ENCODE peak calls at places on chromosome 16, in ten cellular contexts. One of them, this sample, is unnamed. For H3K9me3, the result is how much of the 10 kb centered on the place peaks cover.

GRCh38 chr16:50534556-50534955 is 13.6 kb upstream of the NKD1 start:
- DNase-seq in PC-3: no peak
- DNase-seq in tibial artery: no peak
- DNase-seq in sigmoid colon: no peak
- DNase-seq in thoracic aorta: no peak
- DNase-seq in adrenal gland: no peak
- DNase-seq in heart right ventricle: no peak
- DNase-seq in left lung: no peak
- DNase-seq in A549: no peak
- DNase-seq in MM.1S: no peak
- DNase-seq in this sample: no peak

GRCh38 chr16:88347656-88348376 is 34.9 kb upstream of the ZNF469 start:
- DNase-seq in sigmoid colon: peak
- DNase-seq in adrenal gland: no peak
- DNase-seq in heart right ventricle: no peak
- DNase-seq in thoracic aorta: no peak
- DNase-seq in MM.1S: no peak
- DNase-seq in left lung: peak
- DNase-seq in A549: no peak
- DNase-seq in PC-3: no peak
- DNase-seq in tibial artery: no peak
- DNase-seq in this sample: no peak

GRCh38 chr16:6165330-6165984 is 1067.9 kb upstream of the EEF2KMT start:
- DNase-seq in MM.1S: peak
- DNase-seq in left lung: no peak
- DNase-seq in heart right ventricle: no peak
- DNase-seq in thoracic aorta: no peak
- DNase-seq in adrenal gland: no peak
- DNase-seq in sigmoid colon: no peak
- DNase-seq in A549: peak
- DNase-seq in PC-3: peak
- DNase-seq in tibial artery: no peak
- DNase-seq in this sample: no peak

GRCh38 chr16:4208529-4208835 is 33.4 kb downstream of the SRL start:
- DNase-seq in MM.1S: no peak
- DNase-seq in tibial artery: no peak
- DNase-seq in left lung: no peak
- DNase-seq in thoracic aorta: no peak
- DNase-seq in A549: no peak
- DNase-seq in PC-3: no peak
- DNase-seq in sigmoid colon: no peak
- DNase-seq in adrenal gland: no peak
- DNase-seq in heart right ventricle: no peak
- DNase-seq in this sample: no peak

GRCh38 chr16:83806036-83806435 is 1.7 kb upstream of the HSBP1 start:
- DNase-seq in thoracic aorta: no peak
- DNase-seq in adrenal gland: no peak
- DNase-seq in PC-3: no peak
- DNase-seq in A549: no peak
- DNase-seq in heart right ventricle: no peak
- DNase-seq in sigmoid colon: no peak
- DNase-seq in tibial artery: no peak
- DNase-seq in MM.1S: no peak
- DNase-seq in left lung: no peak
- DNase-seq in this sample: no peak

GRCh38 chr16:73074399-73074798 is 26.5 kb upstream of the ZFHX3 start:
- DNase-seq in left lung: no peak
- DNase-seq in PC-3: no peak
- DNase-seq in thoracic aorta: no peak
- DNase-seq in A549: no peak
- DNase-seq in heart right ventricle: no peak
- DNase-seq in sigmoid colon: no peak
- DNase-seq in adrenal gland: no peak
- DNase-seq in tibial artery: no peak
- DNase-seq in MM.1S: no peak
- DNase-seq in this sample: no peak

GRCh38 chr16:30958164-30959083 is 870 bp downstream of the SETD1A start:
- DNase-seq in MM.1S: peak
- DNase-seq in PC-3: peak
- DNase-seq in thoracic aorta: no peak
- DNase-seq in sigmoid colon: no peak
- DNase-seq in left lung: no peak
- DNase-seq in heart right ventricle: no peak
- DNase-seq in adrenal gland: peak
- DNase-seq in tibial artery: peak
- DNase-seq in A549: peak
- DNase-seq in this sample: no peak

GRCh38 chr16:50253511-50253903 is 12.8 kb upstream of the ADCY7 start:
- DNase-seq in adrenal gland: no peak
- DNase-seq in MM.1S: no peak
- DNase-seq in PC-3: no peak
- DNase-seq in heart right ventricle: no peak
- DNase-seq in A549: no peak
- DNase-seq in tibial artery: peak
- DNase-seq in thoracic aorta: no peak
- DNase-seq in left lung: no peak
- DNase-seq in sigmoid colon: no peak
- DNase-seq in this sample: no peak

GRCh38 chr16:4316732-4317461 is 1.0 kb downstream of the GLIS2 start:
- DNase-seq in left lung: peak
- DNase-seq in thoracic aorta: no peak
- DNase-seq in heart right ventricle: peak
- DNase-seq in A549: peak
- DNase-seq in sigmoid colon: peak
- DNase-seq in adrenal gland: peak
- DNase-seq in PC-3: peak
- DNase-seq in MM.1S: no peak
- DNase-seq in tibial artery: peak
- DNase-seq in this sample: no peak

GRCh38 chr16:88928405-88929375 is 48.3 kb downstream of the CBFA2T3 start:
- DNase-seq in heart right ventricle: no peak
- DNase-seq in sigmoid colon: no peak
- DNase-seq in A549: no peak
- DNase-seq in thoracic aorta: no peak
- DNase-seq in tibial artery: no peak
- DNase-seq in PC-3: no peak
- DNase-seq in MM.1S: no peak
- DNase-seq in adrenal gland: no peak
- DNase-seq in left lung: no peak
- DNase-seq in this sample: no peak

DNA sequence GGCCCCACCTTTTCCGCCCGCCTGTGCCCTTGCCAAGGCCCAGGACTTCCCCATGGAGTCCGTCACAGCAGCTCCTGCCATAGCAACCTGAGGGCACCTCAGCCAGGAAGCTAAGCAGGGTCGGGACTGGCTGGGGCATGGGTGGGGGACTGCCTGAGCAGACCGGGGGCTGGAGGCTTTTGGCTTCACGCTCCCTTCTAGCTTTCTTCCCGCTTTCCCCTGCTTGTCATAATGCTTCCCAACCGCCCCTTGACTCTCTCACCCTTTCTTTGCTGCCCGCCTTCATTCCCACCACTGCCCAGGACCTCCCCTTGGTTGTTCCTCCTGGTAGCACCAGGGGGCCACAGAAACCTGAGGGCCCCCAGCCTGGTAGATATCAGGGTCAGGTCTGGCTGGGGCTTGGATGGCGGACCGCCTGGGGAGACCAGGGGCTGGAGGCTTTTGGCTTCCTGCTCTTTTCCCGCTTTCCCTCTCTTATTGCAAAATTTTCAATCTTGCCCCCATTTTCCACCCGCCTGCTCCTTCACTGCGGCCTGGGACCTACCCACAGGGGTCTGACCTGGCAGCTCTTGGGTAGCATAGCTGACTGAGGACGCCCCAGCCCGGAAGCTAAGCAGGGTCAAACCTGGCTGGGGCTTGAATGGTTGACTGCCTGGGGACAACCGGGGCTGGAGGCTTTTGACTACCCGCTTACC is 2287.7 kb downstream of the TP53TG3F start:
- DNase-seq in PC-3: no peak
- DNase-seq in tibial artery: no peak
- DNase-seq in thoracic aorta: no peak
- DNase-seq in A549: no peak
- DNase-seq in sigmoid colon: no peak
- DNase-seq in MM.1S: no peak
- DNase-seq in heart right ventricle: no peak
- DNase-seq in adrenal gland: no peak
- DNase-seq in left lung: peak
- DNase-seq in this sample: no peak
- H3K9me3 ChIP-seq in PC-3: under half
- H3K9me3 ChIP-seq in tibial artery: under half
- H3K9me3 ChIP-seq in thoracic aorta: under half
- H3K9me3 ChIP-seq in A549: under half
- H3K9me3 ChIP-seq in sigmoid colon: under half
- H3K9me3 ChIP-seq in MM.1S: under half
- H3K9me3 ChIP-seq in heart right ventricle: under half
- H3K9me3 ChIP-seq in adrenal gland: under half
- H3K9me3 ChIP-seq in left lung: under half
- H3K9me3 ChIP-seq in this sample: under half

DNA sequence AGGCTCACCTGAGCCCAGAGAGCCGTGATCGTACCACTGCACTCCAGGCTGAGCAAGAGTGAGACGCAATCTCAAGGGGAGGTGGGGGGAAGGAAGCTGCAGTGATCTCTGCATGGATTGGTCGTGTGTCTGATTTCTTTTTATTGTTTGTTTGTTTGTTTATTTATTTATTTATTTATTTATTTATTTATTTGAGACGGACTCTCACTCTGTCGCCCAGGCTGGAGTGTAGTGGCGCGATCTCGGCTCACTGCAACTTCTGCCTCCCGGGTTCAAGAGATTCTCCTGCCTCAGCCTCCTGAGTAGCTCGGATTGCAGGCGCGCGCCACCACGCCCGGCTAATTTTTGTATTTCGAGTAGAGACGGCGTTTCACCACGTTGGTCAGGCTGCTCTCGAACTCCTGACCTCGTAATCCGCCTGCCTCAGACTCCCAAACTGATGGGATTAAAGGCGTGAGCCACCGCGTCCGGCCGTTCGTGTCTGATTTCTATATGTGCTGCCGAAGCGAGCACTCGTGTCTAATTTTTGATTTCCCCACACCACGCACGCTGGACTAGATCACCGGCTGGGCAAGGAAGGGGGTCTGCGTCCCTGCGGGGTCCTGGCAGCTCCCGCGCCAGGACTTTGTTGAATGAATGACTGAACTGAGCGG is 448 bp upstream of the TNFRSF12A start:
- DNase-seq in thoracic aorta: no peak
- DNase-seq in left lung: no peak
- DNase-seq in heart right ventricle: no peak
- DNase-seq in adrenal gland: no peak
- DNase-seq in MM.1S: no peak
- DNase-seq in tibial artery: no peak
- DNase-seq in PC-3: no peak
- DNase-seq in sigmoid colon: no peak
- DNase-seq in A549: no peak
- DNase-seq in this sample: no peak
- H3K9me3 ChIP-seq in thoracic aorta: under half
- H3K9me3 ChIP-seq in left lung: under half
- H3K9me3 ChIP-seq in heart right ventricle: under half
- H3K9me3 ChIP-seq in adrenal gland: under half
- H3K9me3 ChIP-seq in MM.1S: under half
- H3K9me3 ChIP-seq in tibial artery: under half
- H3K9me3 ChIP-seq in PC-3: under half
- H3K9me3 ChIP-seq in sigmoid colon: under half
- H3K9me3 ChIP-seq in A549: under half
- H3K9me3 ChIP-seq in this sample: under half

GRCh38 chr16:68575082-68575481 is 36.0 kb downstream of the ZFP90 start:
- DNase-seq in tibial artery: no peak
- DNase-seq in PC-3: no peak
- DNase-seq in adrenal gland: no peak
- DNase-seq in left lung: no peak
- DNase-seq in heart right ventricle: no peak
- DNase-seq in thoracic aorta: no peak
- DNase-seq in MM.1S: no peak
- DNase-seq in A549: no peak
- DNase-seq in sigmoid colon: no peak
- DNase-seq in this sample: no peak
- H3K9me3 ChIP-seq in tibial artery: half or more
- H3K9me3 ChIP-seq in PC-3: under half
- H3K9me3 ChIP-seq in adrenal gland: half or more
- H3K9me3 ChIP-seq in left lung: under half
- H3K9me3 ChIP-seq in heart right ventricle: half or more
- H3K9me3 ChIP-seq in thoracic aorta: half or more
- H3K9me3 ChIP-seq in MM.1S: under half
- H3K9me3 ChIP-seq in A549: half or more
- H3K9me3 ChIP-seq in sigmoid colon: half or more
- H3K9me3 ChIP-seq in this sample: under half

DNA sequence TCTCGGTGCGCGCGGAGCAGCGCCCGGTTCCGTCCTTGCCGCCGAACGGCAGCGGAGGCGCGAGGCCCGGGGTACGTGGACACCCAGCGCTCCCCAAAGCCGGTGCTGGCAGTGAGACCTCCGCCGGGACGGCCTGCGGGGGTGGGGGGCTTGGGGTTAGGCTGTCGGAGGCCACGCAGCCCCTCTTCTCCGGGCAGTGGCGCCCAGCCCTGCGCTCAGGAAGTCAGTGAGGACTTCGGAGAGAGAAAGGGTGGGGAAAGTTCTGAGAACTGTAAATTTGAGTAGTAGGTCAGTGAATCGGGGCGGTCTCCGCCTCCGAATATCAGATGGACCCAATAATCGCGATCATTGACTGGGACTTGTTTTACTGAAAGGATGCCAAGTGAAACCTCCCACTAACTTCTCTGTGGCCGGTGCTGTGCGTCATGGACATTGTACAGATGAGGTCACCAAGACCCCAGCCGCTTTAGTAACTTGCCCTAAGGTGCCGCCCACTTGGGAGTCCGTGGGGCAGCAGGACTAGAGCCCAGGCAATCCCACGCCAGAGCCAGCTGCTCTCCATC is 468 bp downstream of the IL4R start:
- DNase-seq in thoracic aorta: peak
- DNase-seq in left lung: peak
- DNase-seq in tibial artery: peak
- DNase-seq in MM.1S: no peak
- DNase-seq in sigmoid colon: peak
- DNase-seq in heart right ventricle: peak
- DNase-seq in A549: peak
- DNase-seq in adrenal gland: peak
- DNase-seq in PC-3: peak
- DNase-seq in this sample: peak
- H3K9me3 ChIP-seq in thoracic aorta: under half
- H3K9me3 ChIP-seq in left lung: under half
- H3K9me3 ChIP-seq in tibial artery: under half
- H3K9me3 ChIP-seq in MM.1S: under half
- H3K9me3 ChIP-seq in sigmoid colon: under half
- H3K9me3 ChIP-seq in heart right ventricle: under half
- H3K9me3 ChIP-seq in A549: under half
- H3K9me3 ChIP-seq in adrenal gland: under half
- H3K9me3 ChIP-seq in PC-3: under half
- H3K9me3 ChIP-seq in this sample: under half

This sample was measured in T-helper 17 cell.